ENCODE peak calls at places on chromosomes 5 and 9, in six cellular contexts. H, A, T, J, P and W are unnamed samples.

GRCh38 chr5:143395638-143396352 is 7.7 kb downstream of the NR3C1 start:
- DNase-seq in J (no peak), P (no peak), A (no peak), H (no peak), T (no peak), W (no peak)

GRCh38 chr5:153991168-153991567 is 47.5 kb downstream of the FAM114A2 start:
- DNase-seq in T (no peak), J (no peak), A (no peak), P (no peak), H (no peak), W (no peak)

GRCh38 chr5:55232985-55233928 is at the start of gene CCNO:
- DNase-seq in J (no peak), T (peak), P (no peak), A (peak), H (peak), W (no peak)

GRCh38 chr5:37696190-37697021 is 143.4 kb downstream of the GDNF start:
- DNase-seq in H (peak), J (no peak), T (no peak), A (peak), P (no peak), W (peak)

GRCh38 chr9:38233796-38234355 is 158.6 kb upstream of the ALDH1B1 start:
- DNase-seq in T (no peak), P (no peak), J (no peak), A (no peak), H (no peak), W (no peak)

GRCh38 chr5:14440598-14441401 is 140.8 kb upstream of the OTULINL start:
- DNase-seq in A (no peak), T (no peak), J (peak), H (peak), P (no peak), W (no peak)

GRCh38 chr9:137162505-137163100 is 7.2 kb downstream of the LRRC26 start:
- DNase-seq in P (no peak), H (no peak), J (no peak), T (no peak), A (peak), W (no peak)

GRCh38 chr9:96057155-96057554 is 181.7 kb downstream of the ERCC6L2 start:
- DNase-seq in P (no peak), H (no peak), T (no peak), A (no peak), J (no peak), W (no peak)

GRCh38 chr5:107486489-107486888 is 184.2 kb downstream of the EFNA5 start:
- DNase-seq in H (peak), P (no peak), A (no peak), J (no peak), T (no peak), W (no peak)

GRCh38 chr5:39080597-39081204 is 6.5 kb upstream of the RICTOR start:
- DNase-seq in A (peak), H (peak), P (no peak), J (peak), T (peak), W (no peak)

GRCh38 chr5:180644825-180645608 is 4.4 kb downstream of the FLT4 start:
- DNase-seq in P (no peak), H (no peak), T (no peak), A (peak), J (no peak), W (no peak)

GRCh38 chr5:138243794-138244193 is 30.6 kb downstream of the GFRA3 start:
- DNase-seq in T (no peak), J (no peak), H (no peak), P (no peak), A (no peak), W (no peak)

GRCh38 chr5:134240421-134240962 is 14.6 kb upstream of the PPP2CA start:
- DNase-seq in P (no peak), H (peak), A (no peak), T (no peak), J (peak), W (no peak)

GRCh38 chr5:128535225-128535624 is 2.8 kb downstream of the FBN2 start:
- DNase-seq in P (no peak), T (no peak), H (no peak), A (no peak), J (no peak), W (no peak)

GRCh38 chr5:132259061-132259851 is 1.8 kb downstream of the PDLIM4 start:
- DNase-seq in P (no peak), A (peak), J (peak), T (no peak), H (peak), W (no peak)

GRCh38 chr5:51404256-51404655 is 21.0 kb downstream of the ISL1 start:
- DNase-seq in P (no peak), A (no peak), T (no peak), J (no peak), H (no peak), W (no peak)

GRCh38 chr9:115923903-115924668 is 229.5 kb upstream of the PAPPA start:
- DNase-seq in H (peak), J (peak), P (no peak), A (no peak), T (no peak), W (no peak)

GRCh38 chr9:126173401-126173800 is 153.2 kb upstream of the MVB12B start:
- DNase-seq in A (no peak), P (no peak), T (no peak), J (no peak), H (no peak), W (no peak)

GRCh38 chr5:147234825-147235635 is at the start of gene STK32A:
- DNase-seq in T (peak), P (no peak), A (peak), J (peak), H (no peak), W (no peak)

GRCh38 chr5:170443624-170444023 is 54.5 kb upstream of the KCNMB1 start:
- DNase-seq in T (no peak), P (no peak), H (no peak), A (no peak), J (no peak), W (no peak)

GRCh38 chr5:5726401-5726800 is 303.9 kb downstream of the ICE1 start:
- DNase-seq in J (no peak), P (no peak), A (peak), T (no peak), H (no peak), W (no peak)

GRCh38 chr5:127858116-127858784 is 155.1 kb downstream of the CCDC192 start:
- DNase-seq in T (no peak), H (peak), J (no peak), P (no peak), A (no peak), W (no peak)

GRCh38 chr9:91146391-91147019 is 215.2 kb downstream of the AUH start:
- DNase-seq in A (no peak), P (no peak), H (no peak), J (no peak), T (no peak), W (no peak)

GRCh38 chr5:36726767-36727166 is 120.4 kb downstream of the SLC1A3 start:
- DNase-seq in T (no peak), P (no peak), H (no peak), A (no peak), J (no peak), W (no peak)

GRCh38 chr5:116441223-116441622 is 133.4 kb downstream of the SEMA6A start:
- DNase-seq in H (no peak), P (no peak), A (no peak), J (no peak), T (peak), W (no peak)

GRCh38 chr5:131379723-131380122 is 115.9 kb downstream of the CDC42SE2 start:
- DNase-seq in T (no peak), P (peak), A (no peak), H (peak), J (no peak), W (peak)

GRCh38 chr9:110099236-110099741 is 108.7 kb downstream of the C9orf152 start:
- DNase-seq in T (peak), A (no peak), P (no peak), J (peak), H (peak), W (no peak)

GRCh38 chr5:16483361-16483760 is 17.8 kb upstream of the ZNF622 start:
- DNase-seq in P (no peak), J (no peak), H (no peak), A (no peak), T (no peak), W (no peak)

GRCh38 chr5:137016783-137017324 is 482.3 kb downstream of the SPOCK1 start:
- DNase-seq in P (no peak), A (no peak), H (no peak), J (no peak), T (no peak), W (no peak)